ENCODE peak calls at places on chromosomes 11 and 22, in five cellular contexts. D, T, B, W and N are unnamed samples.

GRCh38 chr11:61963282-61964057 is 4.0 kb downstream of the FTH1 start:
- DNase-seq in B (peak), D (peak), T (no peak), W (no peak), N (no peak)

GRCh38 chr11:79055866-79056632 is 384.8 kb downstream of the TENM4 start:
- DNase-seq in W (no peak), T (no peak), D (no peak), B (peak), N (no peak)

GRCh38 chr11:27331984-27332383 is 31.0 kb downstream of the CCDC34 start:
- DNase-seq in D (no peak), W (no peak), B (peak), T (no peak), N (no peak)

GRCh38 chr11:46106530-46107407 is 14.5 kb downstream of the PHF21A start:
- DNase-seq in T (no peak), W (peak), B (peak), D (no peak), N (no peak)

GRCh38 chr11:44421090-44421675 is 111.2 kb upstream of the ALX4 start:
- DNase-seq in D (no peak), T (no peak), W (no peak), B (no peak), N (no peak)

GRCh38 chr11:127106142-127106541 is 105.6 kb upstream of the KIRREL3 start:
- DNase-seq in W (no peak), D (no peak), B (peak), T (no peak), N (no peak)

GRCh38 chr11:111422494-111423249 is 43.6 kb upstream of the POU2AF1 start:
- DNase-seq in W (peak), T (no peak), D (peak), B (peak), N (no peak)

GRCh38 chr22:49575703-49576081 is 252.0 kb downstream of the BRD1 start:
- DNase-seq in W (no peak), B (no peak), T (no peak), D (no peak), N (no peak)

GRCh38 chr22:24230911-24231656 is 13.8 kb downstream of the GGT5 start:
- DNase-seq in T (no peak), D (no peak), B (peak), W (peak), N (no peak)

GRCh38 chr22:40156001-40156516 is 21.7 kb upstream of the TNRC6B start:
- DNase-seq in D (no peak), B (peak), W (peak), T (no peak), N (no peak)

GRCh38 chr11:114291847-114292680 is 4.1 kb upstream of the NNMT start:
- DNase-seq in W (no peak), T (no peak), D (no peak), B (peak), N (no peak)

GRCh38 chr11:67423466-67423865 is 4.8 kb upstream of the RPS6KB2 start:
- DNase-seq in D (no peak), W (no peak), T (no peak), B (no peak), N (no peak)

GRCh38 chr11:130641884-130642283 is 193.4 kb downstream of the ADAMTS15 start:
- DNase-seq in W (no peak), T (no peak), B (no peak), D (no peak), N (no peak)

GRCh38 chr11:134270250-134270714 is 5.9 kb upstream of the GLB1L3 start:
- DNase-seq in T (no peak), W (peak), D (no peak), B (no peak), N (no peak)

GRCh38 chr11:88478136-88478785 is 140.7 kb upstream of the CTSC start:
- DNase-seq in W (no peak), D (no peak), B (peak), T (no peak), N (no peak)

GRCh38 chr11:61116426-61117214 is 14.3 kb downstream of the CD5 start:
- DNase-seq in D (no peak), B (no peak), T (no peak), W (no peak), N (no peak)

GRCh38 chr11:94010136-94010535 is 11.0 kb upstream of the HEPHL1 start:
- DNase-seq in T (no peak), B (no peak), D (no peak), W (no peak), N (no peak)

GRCh38 chr22:17234144-17234623 is 14.9 kb upstream of the ADA2 start:
- DNase-seq in D (no peak), W (peak), T (no peak), B (peak), N (no peak)

GRCh38 chr11:73680687-73681086 is 34.3 kb downstream of the PLEKHB1 start:
- DNase-seq in B (no peak), D (no peak), W (no peak), T (no peak), N (no peak)

GRCh38 chr11:92601048-92601447 is 368.4 kb upstream of the MTNR1B start:
- DNase-seq in B (no peak), W (no peak), T (no peak), D (no peak), N (no peak)

GRCh38 chr11:72352859-72353551 is 81.3 kb downstream of the CLPB start:
- DNase-seq in T (no peak), W (peak), D (no peak), B (peak), N (peak)

GRCh38 chr11:89516496-89516895 is 25.3 kb upstream of the NOX4 start:
- DNase-seq in D (no peak), T (no peak), W (no peak), B (no peak), N (no peak)

GRCh38 chr11:121591405-121592033 is 138.8 kb upstream of the SORL1-AS1 start:
- DNase-seq in W (peak), B (peak), D (peak), T (peak), N (peak)

GRCh38 chr11:64862914-64863313 is 15.5 kb downstream of the EHD1 start:
- DNase-seq in B (no peak), D (no peak), W (no peak), T (no peak), N (no peak)

GRCh38 chr22:45762545-45763235 is 91.1 kb downstream of the ATXN10 start:
- DNase-seq in T (no peak), W (no peak), D (no peak), B (no peak), N (no peak)

DNA sequence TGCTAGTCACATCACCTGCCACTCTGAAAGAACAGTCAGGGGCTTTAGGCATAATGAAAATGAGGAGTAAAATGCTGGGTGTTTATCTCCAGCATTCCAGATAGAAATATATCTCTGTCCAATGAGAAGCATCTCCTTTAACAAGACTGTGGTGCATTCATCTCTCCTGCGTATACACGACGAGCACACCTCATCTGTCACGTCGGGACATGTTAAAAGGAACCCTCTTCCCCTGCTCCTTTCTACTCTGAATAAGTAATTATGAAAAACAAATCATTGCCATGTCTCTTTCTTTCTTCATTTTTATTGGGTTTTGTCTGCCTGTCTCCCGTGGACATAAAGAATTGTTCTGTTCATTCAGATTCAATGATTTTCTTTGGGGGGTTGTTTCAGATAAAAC is 195.1 kb downstream of the MAML2 start:
- DNase-seq in W (no peak), D (no peak), B (no peak), T (no peak), N (no peak)
- H3K27ac ChIP-seq in W (no peak), D (no peak), B (peak), T (no peak), N (no peak)

DNA sequence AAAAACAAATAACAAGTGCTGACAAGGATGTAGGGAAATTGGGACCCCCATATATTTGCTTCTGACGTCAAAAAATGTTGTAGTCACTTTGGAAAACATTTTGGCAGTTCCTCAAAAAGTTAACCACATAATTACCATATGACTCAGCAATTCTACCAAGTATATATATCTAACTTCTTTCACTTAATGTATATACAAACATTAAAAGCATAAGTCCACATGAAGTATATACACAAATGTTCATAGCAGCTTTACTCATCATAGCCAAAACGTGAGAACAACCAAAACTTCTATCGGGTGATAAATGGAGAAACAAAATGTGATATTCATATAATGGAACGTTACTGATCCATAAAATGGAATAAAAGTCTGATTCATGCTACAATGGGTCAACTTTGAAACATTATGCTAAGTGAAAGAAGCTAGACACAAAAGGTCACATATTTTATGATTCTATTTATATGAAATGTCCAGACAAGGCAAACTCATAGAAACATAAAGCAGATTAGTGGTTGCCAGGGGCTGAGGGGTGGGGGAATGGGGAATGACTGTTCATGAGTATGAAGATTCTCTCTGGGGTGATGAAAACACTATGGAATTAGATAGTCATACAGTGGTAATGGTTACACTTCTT is 48.7 kb upstream of the TEAD1 start:
- DNase-seq in T (no peak), W (no peak), D (no peak), B (peak), N (peak)
- H3K4me3 ChIP-seq in T (no peak), W (no peak), D (no peak), B (peak), N (no peak)

GRCh38 chr11:112734207-112734606 is 227.0 kb upstream of the NCAM1 start:
- DNase-seq in T (no peak), B (peak), W (peak), D (no peak), N (no peak)

GRCh38 chr11:112731538-112731937 is 229.7 kb upstream of the NCAM1 start:
- DNase-seq in B (no peak), W (no peak), T (no peak), D (no peak), N (no peak)

GRCh38 chr11:112732031-112732430 is 229.2 kb upstream of the NCAM1 start:
- DNase-seq in B (no peak), D (no peak), W (no peak), T (no peak), N (no peak)

GRCh38 chr11:112730591-112730990 is 230.6 kb upstream of the NCAM1 start:
- DNase-seq in D (no peak), T (no peak), W (no peak), B (no peak), N (no peak)

DNA sequence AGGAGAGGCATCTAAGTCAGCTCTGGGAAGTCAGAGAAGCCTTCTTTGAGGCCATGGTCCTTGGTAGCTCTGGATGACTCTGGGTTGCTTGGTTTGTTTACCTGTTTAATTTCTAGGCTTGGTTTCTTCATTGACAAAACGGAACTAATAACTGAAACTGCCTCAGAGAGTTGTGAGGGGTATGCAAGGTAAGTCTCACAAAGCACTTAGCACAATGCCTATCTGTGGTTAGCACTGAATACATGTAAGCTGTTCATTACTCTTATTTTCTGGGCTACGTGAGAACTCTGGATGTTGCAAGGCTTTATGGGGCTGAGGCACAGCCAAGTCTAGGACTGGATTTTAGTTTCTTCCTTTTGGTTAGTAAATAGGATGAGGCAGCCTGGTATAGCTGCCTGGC is 225.8 kb upstream of the NCAM1 start:
- DNase-seq in T (no peak), W (no peak), D (no peak), B (no peak), N (no peak)
- H3K27ac ChIP-seq in T (no peak), W (no peak), D (no peak), B (no peak), N (no peak)

DNA sequence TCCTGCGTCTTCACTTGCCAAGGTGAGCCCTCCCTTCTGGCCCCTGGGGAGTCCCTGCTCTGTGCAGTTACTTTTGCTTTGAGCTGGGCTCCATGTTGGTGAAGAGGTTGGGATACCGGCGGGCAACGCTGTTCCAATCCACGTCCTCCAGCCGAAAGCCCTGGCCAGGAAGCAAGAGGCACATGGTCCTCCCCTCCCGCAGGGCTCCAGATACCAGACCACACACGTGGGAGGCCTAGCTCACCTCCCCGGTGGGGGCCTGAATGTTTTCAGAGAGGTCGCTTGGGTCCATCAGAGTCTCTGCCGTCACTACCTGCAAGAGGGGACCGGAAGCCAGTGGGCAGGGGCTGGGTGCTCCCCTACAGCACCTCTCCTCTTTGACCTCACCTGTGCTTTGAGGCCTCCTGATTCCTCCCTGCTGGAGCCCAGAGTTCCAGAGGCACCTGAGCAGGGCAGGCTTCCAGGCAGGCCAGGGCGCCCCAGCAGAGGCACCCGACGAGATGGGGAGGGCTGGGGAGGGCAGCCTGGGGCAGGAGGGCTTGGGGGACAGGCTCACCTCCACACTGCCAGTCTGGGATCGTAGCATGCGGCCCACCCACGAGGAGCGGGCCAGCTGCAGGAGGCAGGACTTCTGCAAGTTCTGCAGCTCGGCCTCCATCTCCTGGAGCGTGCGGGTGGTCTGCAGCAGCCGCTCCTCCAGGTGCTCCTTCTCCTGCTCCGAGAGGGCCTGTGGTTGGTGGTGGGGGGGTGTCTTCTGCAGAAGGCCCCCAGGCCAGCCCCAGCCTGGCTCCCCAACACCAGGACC is 3.0 kb downstream of the LMNTD2 start:
- DNase-seq in D (no peak), T (no peak), W (no peak), B (no peak), N (no peak)
- H3K4me3 ChIP-seq in D (no peak), T (no peak), W (no peak), B (no peak), N (no peak)

DNA sequence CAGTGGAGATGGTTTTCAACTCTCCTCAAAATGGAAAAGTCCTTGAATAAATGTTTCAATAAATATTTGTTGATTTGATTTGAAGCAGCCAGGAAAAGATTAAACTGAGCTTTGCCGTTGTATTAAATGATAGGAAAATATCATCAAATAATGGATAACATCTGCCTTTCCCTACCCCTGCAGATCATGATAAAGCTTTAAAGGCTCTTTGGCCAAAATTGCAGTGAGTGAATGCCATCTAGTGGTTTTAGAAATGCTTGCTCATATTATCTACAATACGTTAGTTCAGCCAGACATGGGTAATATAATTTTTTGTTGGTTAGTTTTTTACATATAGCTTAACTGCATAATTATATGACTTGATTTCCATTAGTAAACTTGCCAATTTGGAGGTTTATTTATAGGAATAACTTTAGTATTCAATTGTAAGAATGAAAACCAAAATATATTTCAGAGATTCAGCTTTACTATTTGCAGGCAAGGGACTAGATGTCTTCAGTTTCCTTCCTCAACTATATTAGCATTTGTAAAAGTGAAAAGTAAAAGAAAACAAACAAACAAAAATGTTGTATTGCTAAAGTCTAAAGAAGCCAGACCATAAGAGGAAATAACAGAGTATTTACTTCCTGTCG is 159.2 kb downstream of the MSANTD4 start:
- DNase-seq in B (peak), W (no peak), D (no peak), T (no peak), N (peak)
- H3K27ac ChIP-seq in B (no peak), W (no peak), D (no peak), T (no peak), N (no peak)

GRCh38 chr22:19766235-19766505 is 5.6 kb downstream of the TBX1 start:
- DNase-seq in B (no peak), T (no peak), W (no peak), D (no peak), N (no peak)

GRCh38 chr22:19765477-19766234 is 5.1 kb downstream of the TBX1 start:
- DNase-seq in T (no peak), W (peak), D (no peak), B (peak), N (no peak)

GRCh38 chr22:19769393-19769715 is 8.8 kb downstream of the TBX1 start:
- DNase-seq in T (no peak), D (no peak), W (no peak), B (no peak), N (no peak)

GRCh38 chr22:19766506-19767426 is 6.2 kb downstream of the TBX1 start:
- DNase-seq in D (no peak), T (no peak), W (peak), B (peak), N (no peak)

GRCh38 chr22:19767427-19768380 is 7.1 kb downstream of the TBX1 start:
- DNase-seq in B (no peak), T (no peak), D (peak), W (peak), N (no peak)
- H3K4me3 ChIP-seq in B (no peak), T (peak), D (no peak), W (peak), N (no peak)

GRCh38 chr11:118530180-118530682 is 761 bp upstream of the TMEM25 start:
- DNase-seq in T (no peak), W (peak), B (peak), D (no peak), N (no peak)
- H3K27ac ChIP-seq in T (peak), W (peak), B (no peak), D (no peak), N (no peak)

DNA sequence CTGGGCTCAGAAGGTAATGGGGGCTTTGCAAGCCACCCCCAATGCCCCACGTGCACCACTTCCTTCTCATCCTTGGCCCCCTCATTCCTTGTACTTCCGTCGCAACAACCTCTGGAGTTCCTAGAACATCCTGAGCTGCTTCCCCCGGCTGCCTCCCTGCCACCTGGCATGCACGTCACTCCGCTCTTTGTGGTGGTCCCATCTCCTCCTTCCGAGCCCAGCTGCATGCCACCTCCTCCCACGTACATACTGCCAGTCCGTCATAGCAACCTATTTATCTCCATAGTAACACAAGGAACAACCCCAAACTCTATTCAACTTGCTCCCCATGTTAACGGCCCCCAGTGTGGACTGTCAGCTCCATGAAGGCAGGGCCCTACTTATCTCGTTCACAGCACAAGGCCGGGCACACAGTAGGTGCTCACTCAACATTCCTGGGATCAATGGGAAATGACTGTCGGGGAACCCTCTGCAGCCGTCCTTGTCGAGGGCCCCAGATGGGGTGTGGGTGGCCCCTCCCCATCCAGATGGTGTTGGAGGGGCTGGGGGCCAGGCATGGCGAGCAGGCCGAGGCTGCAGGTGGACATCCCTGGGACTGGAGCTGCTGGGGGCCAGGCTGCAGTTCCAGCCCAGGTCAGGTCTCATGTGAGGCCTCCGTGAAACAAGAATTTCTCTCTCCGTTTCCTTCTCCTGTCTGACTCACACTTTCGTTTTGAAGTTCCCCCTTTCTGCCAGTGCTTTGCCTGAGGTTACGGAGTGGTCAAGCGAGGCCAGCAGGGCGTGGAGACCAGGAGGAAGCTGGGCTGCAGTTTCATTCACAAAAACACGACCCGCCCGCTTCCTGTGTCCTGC is 4.2 kb downstream of the MYEOV start:
- DNase-seq in W (peak), T (peak), B (peak), D (peak), N (peak)
- H3K4me3 ChIP-seq in W (peak), T (peak), B (peak), D (no peak), N (peak)

GRCh38 chr11:19201737-19202605 is at the start of gene CSRP3:
- DNase-seq in W (no peak), D (no peak), B (peak), T (no peak), N (no peak)
- H3K27ac ChIP-seq in W (no peak), D (no peak), B (no peak), T (no peak), N (no peak)

GRCh38 chr22:27588915-27589314 is 212.6 kb downstream of the MN1 start:
- DNase-seq in W (no peak), T (no peak), B (no peak), D (no peak), N (no peak)

GRCh38 chr22:27594020-27594419 is 207.5 kb downstream of the MN1 start:
- DNase-seq in T (no peak), D (no peak), B (no peak), W (no peak), N (no peak)

GRCh38 chr22:27588273-27588672 is 213.3 kb downstream of the MN1 start:
- DNase-seq in W (no peak), T (no peak), D (no peak), B (no peak), N (no peak)

GRCh38 chr22:27593378-27593777 is 208.2 kb downstream of the MN1 start:
- DNase-seq in D (no peak), B (no peak), W (no peak), T (no peak), N (no peak)

GRCh38 chr22:27591060-27591459 is 210.5 kb downstream of the MN1 start:
- DNase-seq in B (no peak), W (no peak), T (no peak), D (no peak), N (no peak)
- H3K4me3 ChIP-seq in B (no peak), W (no peak), T (no peak), D (no peak), N (no peak)